ENCODE peak calls at places on chromosomes 6 and 20, in eight cellular contexts. G is heart left ventricle, Z is AG10803, B is K562, F is A549, H is fibroblast of the aortic adventitia, V is OCI-LY7, E is fibroblast of lung. D is an unnamed sample.

GRCh38 chr6:30544666-30545272 is 11.5 kb downstream of the GNL1 start:
- DNase-seq in G (no peak), Z (peak), B (peak), F (peak), H (peak), V (peak), E (peak), D (no peak)

GRCh38 chr6:45987866-45988265 is 27.8 kb downstream of the CLIC5 start:
- DNase-seq in G (no peak), Z (no peak), B (no peak), F (no peak), H (no peak), V (no peak), E (no peak), D (no peak)

GRCh38 chr6:44535967-44536366 is 148.5 kb downstream of the CDC5L start:
- DNase-seq in G (no peak), Z (no peak), B (no peak), F (no peak), H (no peak), V (no peak), E (no peak), D (no peak)

GRCh38 chr20:3710027-3710426 is 2.4 kb downstream of the SIGLEC1 start:
- DNase-seq in G (no peak), Z (no peak), B (no peak), F (no peak), H (no peak), V (no peak), E (no peak), D (no peak)

GRCh38 chr6:47248446-47248845 is 61.3 kb downstream of the TNFRSF21 start:
- DNase-seq in G (no peak), Z (no peak), B (no peak), F (no peak), H (no peak), V (peak), E (no peak), D (no peak)

GRCh38 chr6:167090171-167090570 is 32.7 kb upstream of the CCR6 start:
- DNase-seq in G (no peak), Z (no peak), B (no peak), F (no peak), H (no peak), V (peak), E (no peak), D (no peak)

GRCh38 chr6:144741659-144742058 is 456.5 kb downstream of the UTRN start:
- DNase-seq in G (no peak), Z (no peak), B (no peak), F (no peak), H (no peak), V (no peak), E (no peak), D (no peak)

GRCh38 chr20:4985658-4986057 is 15.7 kb downstream of the SLC23A2 start:
- DNase-seq in G (no peak), Z (peak), B (no peak), F (no peak), H (no peak), V (peak), E (no peak), D (no peak)

GRCh38 chr6:73204252-73204651 is 21.0 kb downstream of the KHDC1L start:
- DNase-seq in G (no peak), Z (no peak), B (no peak), F (no peak), H (no peak), V (no peak), E (no peak), D (no peak)

GRCh38 chr6:3239110-3239830 is 11.8 kb upstream of the TUBB2B start:
- DNase-seq in G (no peak), Z (no peak), B (no peak), F (peak), H (no peak), V (no peak), E (no peak), D (no peak)

GRCh38 chr20:40749985-40750506 is 61.0 kb upstream of the MAFB start:
- DNase-seq in G (no peak), Z (no peak), B (no peak), F (no peak), H (no peak), V (no peak), E (no peak), D (no peak)

GRCh38 chr6:143107440-143107839 is 46.8 kb downstream of the AIG1 start:
- DNase-seq in G (no peak), Z (no peak), B (no peak), F (no peak), H (no peak), V (no peak), E (peak), D (no peak)

GRCh38 chr20:3406481-3407425 is 716 bp downstream of the DNAAF9 start:
- DNase-seq in G (peak), Z (peak), B (peak), F (no peak), H (peak), V (no peak), E (peak), D (peak)

GRCh38 chr6:162852810-162853577 is 125.2 kb downstream of the PACRG start:
- DNase-seq in G (no peak), Z (no peak), B (no peak), F (no peak), H (no peak), V (no peak), E (no peak), D (no peak)

GRCh38 chr20:47502801-47503239 is 1.1 kb downstream of the NCOA3 start:
- DNase-seq in G (no peak), Z (peak), B (peak), F (peak), H (peak), V (peak), E (peak), D (no peak)

GRCh38 chr20:47502271-47502730 is 614 bp downstream of the NCOA3 start:
- DNase-seq in G (peak), Z (peak), B (peak), F (no peak), H (peak), V (no peak), E (no peak), D (no peak)

GRCh38 chr20:47501117-47501482 is 587 bp upstream of the NCOA3 start:
- DNase-seq in G (no peak), Z (peak), B (peak), F (no peak), H (peak), V (no peak), E (peak), D (no peak)

GRCh38 chr20:47500554-47500953 is 1.1 kb upstream of the NCOA3 start:
- DNase-seq in G (no peak), Z (no peak), B (peak), F (no peak), H (no peak), V (no peak), E (no peak), D (no peak)

GRCh38 chr20:47501483-47502270 is at the start of gene NCOA3:
- DNase-seq in G (peak), Z (peak), B (peak), F (peak), H (peak), V (peak), E (peak), D (peak)
- TF ChIP-seq CTCF in G (peak), Z (peak), B (peak), F (no peak), H (peak), V (peak), E (peak), D (peak)

GRCh38 chr6:42091718-42092023 is 41.3 kb downstream of the TAF8 start:
- DNase-seq in G (no peak), Z (no peak), B (no peak), F (no peak), H (no peak), V (no peak), E (no peak), D (no peak)

GRCh38 chr6:42093582-42094329 is 43.4 kb downstream of the TAF8 start:
- DNase-seq in G (peak), Z (no peak), B (peak), F (no peak), H (no peak), V (no peak), E (no peak), D (no peak)

GRCh38 chr6:42095066-42095465 is 44.7 kb downstream of the TAF8 start:
- DNase-seq in G (no peak), Z (no peak), B (no peak), F (no peak), H (no peak), V (no peak), E (no peak), D (no peak)

GRCh38 chr6:42099340-42100028 is 42.9 kb downstream of the C6orf132 start:
- DNase-seq in G (no peak), Z (peak), B (peak), F (no peak), H (peak), V (no peak), E (peak), D (no peak)

DNA sequence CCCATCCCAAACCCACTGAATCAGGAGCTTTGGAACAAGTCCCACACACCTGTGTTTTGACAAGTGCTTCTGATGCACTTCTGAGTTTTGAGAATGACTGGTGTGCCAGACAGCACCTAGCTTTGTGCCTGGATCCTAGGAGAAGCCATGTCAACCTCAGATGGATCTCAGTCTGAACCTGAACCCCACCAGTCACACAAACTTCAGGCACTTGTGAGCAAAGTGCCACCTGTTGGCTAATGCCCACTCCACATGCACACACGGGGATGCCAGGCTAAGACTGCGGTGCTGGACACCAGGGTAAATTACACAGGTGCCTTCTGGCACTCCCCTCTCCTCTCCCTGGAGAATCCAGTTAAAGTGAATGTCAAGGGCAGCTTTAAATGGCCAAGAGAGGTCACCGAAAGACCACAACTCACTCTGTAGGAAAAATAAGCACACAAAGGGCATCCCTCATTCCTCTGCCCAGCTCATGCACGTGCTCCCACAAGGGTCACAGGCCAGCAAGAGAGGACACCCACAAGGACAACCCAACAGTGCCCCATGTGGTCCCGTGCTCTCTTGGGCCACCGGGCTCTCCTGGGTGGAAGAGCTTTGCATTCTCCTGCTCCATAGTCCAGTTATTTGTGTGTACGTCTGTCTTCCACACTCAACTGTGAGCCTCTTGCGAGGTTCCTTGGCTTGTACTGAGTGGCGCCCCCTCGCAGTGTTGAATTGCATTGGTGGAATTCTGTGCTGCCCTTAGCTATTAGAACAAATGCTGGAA is 45.6 kb downstream of the TAF8 start:
- DNase-seq in G (no peak), Z (no peak), B (no peak), F (peak), H (no peak), V (no peak), E (no peak), D (peak)
- TF ChIP-seq CTCF in G (no peak), Z (peak), B (peak), F (no peak), H (no peak), V (peak), E (peak), D (no peak)

GRCh38 chr6:32087574-32088486 is 21.3 kb downstream of the TNXB start:
- DNase-seq in G (peak), Z (peak), B (peak), F (peak), H (peak), V (peak), E (peak), D (peak)
- TF ChIP-seq CTCF in G (peak), Z (peak), B (peak), F (peak), H (peak), V (peak), E (peak), D (peak)

GRCh38 chr6:104527761-104528415 is 331.8 kb downstream of the HACE1 start:
- DNase-seq in G (no peak), Z (peak), B (peak), F (peak), H (peak), V (peak), E (peak), D (peak)
- TF ChIP-seq CTCF in G (peak), Z (peak), B (peak), F (peak), H (peak), V (peak), E (peak), D (no peak)

D was measured in endothelial cell.